ENCODE peak calls at places on chromosomes 1 and 21, in six cellular contexts. X, H, P, G, V and D are unnamed samples.

GRCh38 chr1:41516168-41516961 is 31.9 kb upstream of the EDN2 start:
- DNase-seq in X (peak), H (no peak), P (peak), G (peak), V (peak), D (peak)

GRCh38 chr21:41923641-41924342 is 30.0 kb downstream of the C2CD2 start:
- DNase-seq in X (no peak), H (no peak), P (no peak), G (no peak), V (no peak), D (no peak)

GRCh38 chr1:70966018-70966638 is 81.5 kb downstream of the PTGER3 start:
- DNase-seq in X (peak), H (no peak), P (peak), G (no peak), V (no peak), D (no peak)

GRCh38 chr1:63797056-63797726 is 23.4 kb downstream of the ROR1 start:
- DNase-seq in X (no peak), H (no peak), P (peak), G (no peak), V (no peak), D (no peak)

GRCh38 chr1:184684285-184685077 is 70.2 kb downstream of the EDEM3 start:
- DNase-seq in X (no peak), H (no peak), P (no peak), G (peak), V (no peak), D (no peak)

GRCh38 chr1:3587133-3587733 is 24.1 kb downstream of the MEGF6 start:
- DNase-seq in X (no peak), H (no peak), P (peak), G (no peak), V (no peak), D (no peak)

GRCh38 chr1:234617986-234618725 is 8.2 kb upstream of the IRF2BP2 start:
- DNase-seq in X (no peak), H (no peak), P (peak), G (no peak), V (no peak), D (no peak)

GRCh38 chr21:41068411-41069304 is 99.3 kb upstream of the BACE2 start:
- DNase-seq in X (peak), H (no peak), P (peak), G (peak), V (peak), D (peak)

GRCh38 chr1:36134805-36135339 is 9.8 kb upstream of the COL8A2 start:
- DNase-seq in X (peak), H (no peak), P (peak), G (peak), V (peak), D (no peak)

GRCh38 chr1:209625205-209625549 is 27.0 kb downstream of the LAMB3 start:
- DNase-seq in X (no peak), H (no peak), P (no peak), G (no peak), V (no peak), D (no peak)

GRCh38 chr21:37582613-37583012 is 216.0 kb downstream of the DYRK1A start:
- DNase-seq in X (peak), H (no peak), P (peak), G (peak), V (no peak), D (no peak)

GRCh38 chr1:83114136-83114834 is 884.6 kb downstream of the TTLL7 start:
- DNase-seq in X (no peak), H (no peak), P (no peak), G (no peak), V (no peak), D (no peak)

GRCh38 chr1:187203257-187203656 is 374.5 kb downstream of the PLA2G4A start:
- DNase-seq in X (no peak), H (no peak), P (no peak), G (no peak), V (no peak), D (no peak)

GRCh38 chr1:89143484-89143883 is 17.6 kb upstream of the GBP2 start:
- DNase-seq in X (no peak), H (no peak), P (no peak), G (no peak), V (no peak), D (no peak)

GRCh38 chr1:167703557-167703956 is 18.2 kb upstream of the MPZL1 start:
- DNase-seq in X (no peak), H (no peak), P (no peak), G (no peak), V (no peak), D (no peak)

GRCh38 chr1:167706931-167707877 is 14.6 kb upstream of the MPZL1 start:
- DNase-seq in X (no peak), H (no peak), P (no peak), G (no peak), V (no peak), D (no peak)

GRCh38 chr1:167706363-167706762 is 15.4 kb upstream of the MPZL1 start:
- DNase-seq in X (no peak), H (no peak), P (no peak), G (no peak), V (no peak), D (no peak)

GRCh38 chr1:167704767-167705166 is 17.0 kb upstream of the MPZL1 start:
- DNase-seq in X (no peak), H (no peak), P (no peak), G (no peak), V (no peak), D (no peak)

GRCh38 chr1:167705250-167705649 is 16.5 kb upstream of the MPZL1 start:
- DNase-seq in X (no peak), H (no peak), P (no peak), G (no peak), V (no peak), D (no peak)
- TF ChIP-seq GABPA in X (no peak), H (no peak), P (no peak), G (no peak), V (no peak), D (no peak)

GRCh38 chr1:243715285-243715684 is 134.8 kb downstream of the AKT3 start:
- DNase-seq in X (no peak), H (no peak), P (no peak), G (no peak), V (no peak), D (peak)

GRCh38 chr1:243710467-243710866 is 139.6 kb downstream of the AKT3 start:
- DNase-seq in X (no peak), H (no peak), P (no peak), G (no peak), V (no peak), D (no peak)

GRCh38 chr1:243712890-243713425 is 137.1 kb downstream of the AKT3 start:
- DNase-seq in X (no peak), H (no peak), P (no peak), G (no peak), V (no peak), D (peak)

GRCh38 chr1:243712242-243712641 is 137.8 kb downstream of the AKT3 start:
- DNase-seq in X (no peak), H (no peak), P (no peak), G (no peak), V (no peak), D (no peak)

DNA sequence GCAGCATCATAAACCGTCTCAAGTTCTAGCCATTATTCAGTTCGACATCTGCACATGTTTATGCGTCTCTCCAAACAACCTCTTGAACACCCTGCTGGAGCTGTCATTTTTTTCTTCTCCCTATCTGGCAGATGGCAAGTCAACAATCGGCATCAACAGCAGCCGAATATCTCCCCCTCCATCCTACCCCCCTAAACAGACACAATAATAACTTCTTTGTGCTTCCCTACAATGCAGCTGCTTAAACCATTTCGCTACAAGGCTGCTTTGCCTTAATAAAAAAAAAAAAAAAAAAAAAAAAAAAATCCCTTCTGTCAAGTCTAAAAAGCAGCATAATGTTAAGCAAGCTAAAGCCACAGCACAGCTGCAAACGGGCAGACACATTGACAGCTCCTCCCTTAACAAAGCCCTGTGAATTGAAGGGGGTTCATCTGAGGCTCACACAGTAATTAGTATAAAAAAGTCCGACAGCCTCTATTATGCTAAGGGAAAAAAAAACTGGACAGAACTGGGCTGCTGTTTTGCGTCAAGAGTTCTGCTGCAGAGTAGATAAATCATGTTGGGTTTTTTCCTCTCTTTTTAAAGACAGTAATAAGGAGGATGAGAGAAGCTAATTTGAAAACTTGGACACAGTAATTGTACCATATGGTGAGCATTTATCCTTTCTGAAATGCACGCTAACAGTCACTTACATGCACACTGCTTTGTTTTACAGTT is 136.4 kb downstream of the AKT3 start:
- DNase-seq in X (no peak), H (no peak), P (no peak), G (peak), V (no peak), D (no peak)
- H3K4me3 ChIP-seq in X (no peak), H (no peak), P (no peak), G (peak), V (no peak), D (peak)

GRCh38 chr1:31099283-31100063 is 34.0 kb upstream of the PUM1 start:
- DNase-seq in X (no peak), H (no peak), P (peak), G (no peak), V (no peak), D (no peak)
- TF ChIP-seq GABPA in X (no peak), H (no peak), P (no peak), G (no peak), V (no peak), D (no peak)

DNA sequence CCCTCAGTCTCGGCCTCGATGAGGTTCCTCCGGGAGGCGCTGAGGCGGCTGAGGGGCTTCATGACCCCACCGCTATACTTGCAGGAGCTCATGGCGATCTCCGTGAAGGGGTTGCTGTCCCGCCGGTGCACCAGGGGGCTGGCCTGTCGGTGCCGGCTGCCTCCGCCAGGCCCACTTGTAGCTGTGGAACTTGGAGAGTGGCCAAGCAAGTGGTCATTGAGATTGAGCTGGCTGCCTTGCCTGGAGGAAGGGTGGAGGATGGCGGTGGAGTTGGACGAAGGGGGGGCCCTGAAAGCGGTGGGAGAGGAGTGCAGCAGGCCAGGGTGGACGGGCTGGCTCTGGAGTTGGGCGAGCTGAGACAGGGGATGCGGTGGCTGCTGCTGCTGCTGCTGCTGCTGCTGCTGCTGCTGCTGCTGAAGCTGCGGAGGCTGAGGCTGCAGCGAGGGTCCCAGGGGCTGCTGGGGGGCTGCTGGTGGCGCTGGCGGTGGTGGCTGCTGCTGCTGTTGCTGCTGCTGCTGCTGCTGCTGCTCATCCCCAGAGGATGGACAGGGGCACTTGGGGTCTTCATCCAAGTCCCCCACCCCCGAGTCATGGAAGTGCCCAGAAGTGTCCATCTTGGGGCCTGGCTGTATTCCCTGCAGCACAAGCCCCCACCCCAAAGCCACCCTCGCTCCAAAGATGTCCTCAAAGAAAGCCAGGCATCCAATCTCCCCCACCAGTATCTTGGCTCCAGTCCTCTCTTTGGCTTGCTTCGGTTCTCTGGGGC is 547 bp downstream of the KCNN3 start:
- DNase-seq in X (no peak), H (no peak), P (no peak), G (peak), V (no peak), D (no peak)
- H3K4me3 ChIP-seq in X (no peak), H (peak), P (no peak), G (peak), V (peak), D (no peak)